ENCODE peak calls at places on chromosomes 16 and 17, in seven cellular contexts. Z, W, X, N, R, H and U are unnamed samples.

GRCh38 chr17:41307647-41308046 is 1.5 kb downstream of the KRTAP16-1 start:
- DNase-seq in X (no peak), N (no peak), W (no peak), Z (no peak), H (peak), R (peak), U (no peak)

GRCh38 chr17:61128671-61129115 is 270.9 kb upstream of the TBX2 start:
- DNase-seq in N (no peak), Z (no peak), R (no peak), W (no peak), X (no peak), H (no peak), U (no peak)

GRCh38 chr16:66346221-66346620 is 20.3 kb upstream of the CDH5 start:
- DNase-seq in N (no peak), W (no peak), H (no peak), Z (no peak), R (no peak), X (no peak), U (peak)

GRCh38 chr17:79207957-79208356 is 133.3 kb downstream of the ENGASE start:
- DNase-seq in R (no peak), W (no peak), H (no peak), N (no peak), Z (no peak), X (no peak), U (no peak)

GRCh38 chr17:62627904-62628603 is 584 bp downstream of the MRC2 start:
- DNase-seq in N (peak), R (no peak), W (no peak), X (peak), H (peak), Z (no peak), U (peak)

GRCh38 chr17:39667262-39668140 is 752 bp upstream of the PNMT start:
- DNase-seq in R (no peak), N (no peak), H (peak), W (peak), X (no peak), Z (no peak), U (peak)

GRCh38 chr17:68437979-68438877 is 19.1 kb downstream of the WIPI1 start:
- DNase-seq in W (peak), Z (no peak), N (no peak), H (no peak), R (no peak), X (no peak), U (peak)

GRCh38 chr16:22897184-22897583 is 83.2 kb downstream of the HS3ST2 start:
- DNase-seq in X (no peak), W (no peak), H (no peak), N (no peak), Z (no peak), R (no peak), U (no peak)

GRCh38 chr16:68227183-68227793 is 8.6 kb downstream of the ESRP2 start:
- DNase-seq in X (no peak), R (no peak), N (no peak), H (no peak), Z (no peak), W (no peak), U (peak)

GRCh38 chr16:27972500-27972899 is 91.0 kb downstream of the GSG1L start:
- DNase-seq in H (no peak), Z (no peak), X (peak), N (no peak), R (peak), W (peak), U (peak)

GRCh38 chr17:49987290-49987585 is 7.8 kb downstream of the DLX3 start:
- DNase-seq in X (no peak), Z (no peak), R (peak), N (no peak), W (no peak), H (peak), U (no peak)

GRCh38 chr16:88494335-88495154 is 41.5 kb downstream of the ZFPM1 start:
- DNase-seq in N (no peak), Z (no peak), X (no peak), R (no peak), H (no peak), W (no peak), U (no peak)

GRCh38 chr16:89430436-89431157 is 59.8 kb downstream of the ANKRD11 start:
- DNase-seq in N (no peak), R (no peak), W (no peak), Z (no peak), H (no peak), X (no peak), U (peak)

GRCh38 chr16:80147021-80147680 is 393.6 kb upstream of the DYNLRB2 start:
- DNase-seq in X (no peak), N (no peak), W (no peak), R (no peak), H (no peak), Z (no peak), U (no peak)

GRCh38 chr17:35566955-35567354 is 6.3 kb upstream of the SLFN14 start:
- DNase-seq in R (no peak), N (peak), X (no peak), H (no peak), W (no peak), Z (no peak), U (no peak)

GRCh38 chr17:31462261-31462660 is 70.8 kb downstream of the RAB11FIP4 start:
- DNase-seq in W (no peak), X (no peak), Z (no peak), R (no peak), H (no peak), N (no peak), U (no peak)

GRCh38 chr17:1555618-1556471 is 6.7 kb downstream of the PITPNA start:
- DNase-seq in R (peak), Z (no peak), W (peak), H (no peak), X (no peak), N (no peak), U (no peak)

GRCh38 chr16:4272114-4272954 is 489 bp downstream of the TFAP4 start:
- DNase-seq in W (peak), Z (peak), R (peak), X (peak), H (peak), N (no peak), U (peak)

GRCh38 chr16:18966791-18967190 is 16.9 kb upstream of the TMC7 start:
- DNase-seq in H (no peak), Z (no peak), R (no peak), X (no peak), W (no peak), N (no peak), U (no peak)

GRCh38 chr16:78538919-78539318 is 439.5 kb downstream of the WWOX start:
- DNase-seq in X (no peak), W (no peak), Z (no peak), H (no peak), N (no peak), R (no peak), U (no peak)

GRCh38 chr16:50771366-50771765 is 29.5 kb downstream of the CYLD start:
- DNase-seq in W (no peak), R (no peak), Z (no peak), H (no peak), N (no peak), X (no peak), U (no peak)

GRCh38 chr16:53771655-53772497 is 67.9 kb downstream of the FTO start:
- DNase-seq in X (no peak), W (no peak), H (no peak), N (no peak), R (no peak), Z (no peak), U (no peak)

GRCh38 chr17:2056221-2057129 is 1.6 kb downstream of the HIC1 start:
- DNase-seq in N (no peak), W (peak), Z (no peak), H (peak), R (no peak), X (no peak), U (peak)

GRCh38 chr17:57889892-57890856 is 40.3 kb upstream of the MRPS23 start:
- DNase-seq in X (no peak), N (peak), R (peak), W (no peak), H (peak), Z (no peak), U (no peak)

GRCh38 chr16:21033707-21034106 is 116.9 kb downstream of the DNAH3 start:
- DNase-seq in H (no peak), N (no peak), R (no peak), W (no peak), X (no peak), Z (no peak), U (no peak)

GRCh38 chr17:81519284-81520020 is 6.9 kb upstream of the ACTG1 start:
- DNase-seq in Z (peak), X (no peak), W (peak), H (peak), N (peak), R (peak), U (peak)

GRCh38 chr16:53598513-53599266 is 95.7 kb upstream of the AKTIP start:
- DNase-seq in N (no peak), R (no peak), H (no peak), Z (no peak), X (no peak), W (no peak), U (no peak)

GRCh38 chr16:69039333-69039941 is 66.0 kb upstream of the HAS3 start:
- DNase-seq in H (no peak), R (no peak), Z (no peak), X (no peak), W (no peak), N (no peak), U (no peak)

GRCh38 chr16:67166035-67166882 is 1.7 kb downstream of the HSF4 start:
- DNase-seq in H (no peak), N (no peak), Z (no peak), R (no peak), X (no peak), W (no peak), U (no peak)

GRCh38 chr16:54397190-54397835 is 110.7 kb upstream of the IRX3 start:
- DNase-seq in R (no peak), Z (no peak), N (no peak), X (no peak), W (no peak), H (no peak), U (no peak)

GRCh38 chr17:81349397-81350319 is 45.6 kb upstream of the BAHCC1 start:
- DNase-seq in Z (no peak), W (no peak), H (no peak), N (no peak), X (no peak), R (no peak), U (peak)

GRCh38 chr17:82977586-82977985 is 101.8 kb upstream of the METRNL start:
- DNase-seq in Z (no peak), R (no peak), W (no peak), X (no peak), H (no peak), N (no peak), U (no peak)

GRCh38 chr16:87129771-87130170 is 187.4 kb downstream of the C16orf95 start:
- DNase-seq in Z (no peak), R (peak), W (no peak), H (no peak), N (no peak), X (no peak), U (no peak)

GRCh38 chr17:34997355-34997862 is 17.1 kb downstream of the LIG3 start:
- DNase-seq in Z (no peak), H (peak), R (no peak), W (no peak), X (no peak), N (peak), U (no peak)